ENCODE peak calls at places on chromosomes 7 and 10, in eight cellular contexts. P, U, E, X, Z, W, A and L are unnamed samples.

GRCh38 chr10:117541909-117542705 is 439 bp upstream of the EMX2 start:
- DNase-seq in P (no peak), U (peak; percentile 42), E (peak; percentile 92), X (no peak), Z (no peak), W (no peak), A (no peak), L (peak; percentile 23)

GRCh38 chr7:12518920-12519681 is 51.4 kb upstream of the SCIN start:
- DNase-seq in P (no peak), U (no peak), E (no peak), X (no peak), Z (peak; percentile 8), W (no peak), A (no peak), L (no peak)

GRCh38 chr10:69863580-69863979 is 61.9 kb downstream of the COL13A1 start:
- DNase-seq in P (no peak), U (no peak), E (no peak), X (no peak), Z (peak; percentile 57), W (no peak), A (no peak), L (peak; percentile 40)

GRCh38 chr10:101558206-101558605 is 29.9 kb downstream of the POLL start:
- DNase-seq in P (no peak), U (no peak), E (no peak), X (peak; percentile 33), Z (peak; percentile 81), W (no peak), A (no peak), L (no peak)

GRCh38 chr7:157442993-157443831 is 106.4 kb downstream of the DNAJB6 start:
- DNase-seq in P (no peak), U (peak; percentile 34), E (no peak), X (peak; percentile 61), Z (no peak), W (no peak), A (no peak), L (no peak)

GRCh38 chr10:89481662-89482061 is 53.7 kb downstream of the SLC16A12 start:
- DNase-seq in P (no peak), U (no peak), E (no peak), X (no peak), Z (peak; percentile 63), W (no peak), A (no peak), L (peak; percentile 88)

GRCh38 chr7:73865738-73866445 is 4.9 kb downstream of the TMEM270 start:
- DNase-seq in P (peak; percentile 18), U (no peak), E (peak; percentile 44), X (no peak), Z (no peak), W (no peak), A (no peak), L (peak; percentile 7)

GRCh38 chr10:132117636-132118190 is 52.0 kb downstream of the JAKMIP3 start:
- DNase-seq in P (no peak), U (peak; percentile 36), E (peak; percentile 4), X (peak; percentile 19), Z (no peak), W (no peak), A (no peak), L (no peak)

GRCh38 chr10:111767661-111768060 is 415.9 kb downstream of the GPAM start:
- DNase-seq in P (no peak), U (no peak), E (no peak), X (no peak), Z (no peak), W (no peak), A (no peak), L (no peak)

GRCh38 chr7:99272476-99273045 is at the start of gene MYH16:
- DNase-seq in P (no peak), U (no peak), E (no peak), X (no peak), Z (peak; percentile 78), W (no peak), A (no peak), L (peak; percentile 41)

GRCh38 chr7:159099711-159100231 is 44.9 kb downstream of the VIPR2 start:
- DNase-seq in P (no peak), U (peak; percentile 44), E (no peak), X (peak; percentile 63), Z (no peak), W (no peak), A (no peak), L (no peak)

GRCh38 chr7:73995821-73996511 is 32.0 kb upstream of the ELN start:
- DNase-seq in P (no peak), U (peak; percentile 52), E (no peak), X (no peak), Z (no peak), W (no peak), A (no peak), L (no peak)

GRCh38 chr7:105691029-105691691 is 109.9 kb upstream of the EFCAB10 start:
- DNase-seq in P (no peak), U (peak; percentile 50), E (no peak), X (no peak), Z (no peak), W (no peak), A (no peak), L (no peak)

GRCh38 chr10:5525581-5526271 is 965 bp downstream of the CALML3 start:
- DNase-seq in P (no peak), U (no peak), E (peak; percentile 10), X (peak; percentile 55), Z (peak; percentile 90), W (no peak), A (no peak), L (no peak)

GRCh38 chr7:55065511-55066229 is 46.9 kb downstream of the EGFR start:
- DNase-seq in P (no peak), U (no peak), E (no peak), X (no peak), Z (peak; percentile 79), W (no peak), A (peak; percentile 83), L (peak; percentile 90)

GRCh38 chr7:91089382-91089963 is 174.8 kb upstream of the FZD1 start:
- DNase-seq in P (no peak), U (no peak), E (no peak), X (no peak), Z (peak; percentile 21), W (no peak), A (peak; percentile 26), L (peak; percentile 11)
- H3K4me3 ChIP-seq in P (peak overlapping the region; percentile 17), U (peak overlapping the region; percentile 41), E (peak overlapping the region; percentile 13), X (no peak overlapping the region), Z (peak overlapping the region; percentile 28), W (peak overlapping the region; percentile 34), A (no peak overlapping the region), L (no peak overlapping the region)

DNA sequence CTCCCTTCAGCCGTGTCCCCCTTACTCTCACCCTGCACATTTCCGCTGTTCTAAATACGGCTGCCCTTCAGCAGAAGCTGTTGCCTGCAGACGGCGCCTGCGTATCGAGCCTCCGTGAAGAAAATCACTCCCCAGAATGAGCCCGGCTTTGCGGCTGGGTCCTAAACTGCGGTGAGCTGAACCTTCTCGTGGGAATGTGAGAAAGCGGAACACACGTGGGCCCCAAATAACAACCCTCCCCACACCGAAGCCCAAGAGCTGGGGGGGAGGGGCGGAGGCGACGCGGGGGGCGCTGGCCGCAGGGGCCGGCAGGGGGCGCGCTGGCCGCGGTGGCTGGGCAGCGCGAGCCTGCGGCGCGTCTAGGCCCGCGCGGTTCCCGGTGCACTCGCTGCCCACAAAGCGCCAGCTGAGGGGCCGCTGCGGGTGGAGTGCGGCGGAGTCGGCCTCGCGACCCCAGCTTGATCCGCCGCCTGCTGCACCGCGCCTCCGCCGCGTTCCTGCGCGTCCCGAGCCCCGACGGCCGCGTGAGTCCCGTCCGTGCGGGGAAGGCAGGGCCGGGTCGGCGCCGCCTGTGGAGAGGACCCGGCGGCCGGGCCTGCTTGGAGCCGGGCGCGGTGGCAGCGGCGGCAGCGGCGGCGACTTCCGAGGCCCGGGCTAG is at the start of gene ZNF398:
- DNase-seq in P (peak; percentile 72), U (peak; percentile 80), E (peak; percentile 80), X (peak; percentile 77), Z (peak; percentile 67), W (peak; percentile 37), A (no peak), L (peak; percentile 66)
- H3K27ac ChIP-seq in P (peak within 1 kb of the TSS; percentile 90), U (peak within 1 kb of the TSS; percentile 92), E (peak within 1 kb of the TSS; percentile 17), X (peak within 1 kb of the TSS; percentile 91), Z (peak within 1 kb of the TSS; percentile 26), W (peak within 1 kb of the TSS; percentile 85), A (peak within 1 kb of the TSS; percentile 81), L (peak within 1 kb of the TSS; percentile 79)

GRCh38 chr10:59907918-59908807 is 1.8 kb upstream of the CCDC6 start:
- DNase-seq in P (peak; percentile 26), U (peak; percentile 83), E (peak; percentile 44), X (peak; percentile 88), Z (peak; percentile 71), W (peak; percentile 63), A (peak; percentile 77), L (peak; percentile 88)
- H3K4me3 ChIP-seq in P (peak overlapping the region; percentile 96), U (peak overlapping the region; percentile 81), E (peak overlapping the region; percentile 95), X (peak overlapping the region; percentile 20), Z (peak overlapping the region; percentile 49), W (peak overlapping the region; percentile 98), A (peak overlapping the region; percentile 95), L (peak overlapping the region; percentile 94)

DNA sequence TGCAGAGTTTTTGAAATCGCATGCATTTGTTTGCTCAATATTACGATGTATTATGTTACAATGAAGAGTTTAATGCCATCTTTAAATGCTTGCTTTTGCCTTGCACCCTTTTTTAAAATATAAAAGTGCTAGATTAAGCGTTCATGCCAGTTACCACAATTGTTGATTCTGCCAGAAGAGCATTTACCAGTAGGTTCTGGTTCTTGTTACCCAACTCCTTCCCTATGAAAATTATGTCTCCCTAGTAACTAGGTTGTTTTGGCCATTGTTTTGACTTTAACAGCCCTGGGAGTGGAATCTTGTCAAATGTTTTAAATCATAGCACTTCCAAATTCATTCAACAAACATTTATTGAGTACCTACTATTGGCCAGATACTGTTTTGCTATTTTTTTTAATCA is 32.8 kb upstream of the CDK14 start:
- DNase-seq in P (no peak), U (no peak), E (no peak), X (no peak), Z (no peak), W (no peak), A (no peak), L (no peak)
- H3K27ac ChIP-seq in P (no peak overlapping the region), U (no peak overlapping the region), E (no peak overlapping the region), X (no peak overlapping the region), Z (no peak overlapping the region), W (no peak overlapping the region), A (no peak overlapping the region), L (no peak overlapping the region)

DNA sequence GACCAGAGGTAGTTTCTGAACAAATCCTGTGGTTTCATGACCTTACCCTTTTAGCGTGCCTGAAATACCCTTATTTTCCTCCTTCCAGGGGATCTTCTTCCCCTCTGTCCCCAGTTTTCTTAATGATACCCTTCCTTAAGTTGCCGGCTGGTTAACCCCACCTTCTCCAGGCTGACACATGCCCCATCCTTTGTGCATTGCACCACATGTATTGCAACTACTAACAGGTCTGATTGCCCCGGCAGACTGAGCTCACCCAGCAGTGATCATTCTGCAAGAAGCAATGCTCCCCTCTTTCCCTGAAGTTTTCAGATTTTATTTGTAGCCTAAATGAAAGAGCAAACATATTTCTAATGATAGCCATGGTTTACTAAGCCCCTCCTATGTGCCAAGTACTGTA is 108.2 kb downstream of the HIP1 start:
- DNase-seq in P (no peak), U (no peak), E (no peak), X (no peak), Z (no peak), W (no peak), A (no peak), L (no peak)
- H3K4me3 ChIP-seq in P (no peak overlapping the region), U (no peak overlapping the region), E (no peak overlapping the region), X (no peak overlapping the region), Z (no peak overlapping the region), W (no peak overlapping the region), A (no peak overlapping the region), L (no peak overlapping the region)

DNA sequence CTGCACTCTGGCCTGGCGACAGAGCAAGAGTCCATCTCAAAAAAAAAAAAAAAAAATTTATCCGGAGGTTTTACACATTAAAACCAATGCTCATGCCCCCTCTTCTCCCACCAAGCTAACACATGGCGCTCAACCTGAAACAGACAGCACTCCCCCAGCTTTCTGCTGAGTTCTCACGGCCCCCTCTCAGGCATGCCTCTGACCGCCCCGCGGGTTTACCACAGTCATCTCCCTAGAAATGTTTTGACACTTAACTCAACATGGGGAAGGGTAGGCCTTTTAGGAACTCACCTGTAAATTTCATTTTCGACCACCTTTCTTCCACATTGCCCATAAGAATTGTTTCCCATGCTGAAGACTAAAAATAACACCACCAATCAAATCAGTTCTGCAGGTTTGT is 9.3 kb downstream of the RCC1L start:
- DNase-seq in P (no peak), U (peak; percentile 1), E (peak; percentile 7), X (no peak), Z (no peak), W (no peak), A (no peak), L (no peak)
- H3K27ac ChIP-seq in P (no peak overlapping the region), U (no peak overlapping the region), E (no peak overlapping the region), X (no peak overlapping the region), Z (no peak overlapping the region), W (no peak overlapping the region), A (no peak overlapping the region), L (no peak overlapping the region)